ENCODE peak calls at places on chromosomes 7 and 10, in seven cellular contexts. M is body of pancreas; H is BE2C; A is mesothelial cell of epicardium; W is PC-9; S is CD4-positive, alpha-beta T cell; G is RWPE2. L is an unnamed sample.

GRCh38 chr7:117750612-117751563 is 122.4 kb downstream of the CTTNBP2 start:
- DNase-seq in W (no peak), G (no peak), A (no peak), S (no peak), M (no peak), H (no peak), L (no peak)

GRCh38 chr10:71631007-71631859 is 88.3 kb downstream of the C10orf105 start:
- DNase-seq in M (no peak), W (no peak), A (no peak), G (no peak), H (no peak), S (no peak), L (no peak)

GRCh38 chr10:15200626-15201025 is 32.1 kb upstream of the NMT2 start:
- DNase-seq in A (no peak), M (no peak), W (peak; percentile 14), G (no peak), H (no peak), S (no peak), L (no peak)

GRCh38 chr10:6044060-6044459 is 18.1 kb downstream of the IL2RA start:
- DNase-seq in H (no peak), S (no peak), W (no peak), M (no peak), G (no peak), A (no peak), L (no peak)

GRCh38 chr10:69583106-69583505 is 9.9 kb upstream of the NEUROG3 start:
- DNase-seq in H (no peak), A (no peak), M (no peak), G (no peak), W (no peak), S (no peak), L (no peak)

GRCh38 chr10:58177362-58177947 is 90.2 kb downstream of the IPMK start:
- DNase-seq in H (no peak), M (no peak), S (no peak), G (no peak), A (no peak), W (no peak), L (no peak)

GRCh38 chr10:93995182-93995581 is 1.5 kb downstream of the PLCE1 start:
- DNase-seq in H (no peak), S (no peak), M (no peak), G (no peak), W (no peak), A (no peak), L (no peak)

GRCh38 chr10:72263613-72264241 is 10.0 kb upstream of the DDIT4 start:
- DNase-seq in M (peak; percentile 95), A (no peak), H (peak; percentile 46), G (peak; percentile 88), S (peak; percentile 53), W (peak; percentile 83), L (no peak)

GRCh38 chr7:45347804-45348203 is 190.2 kb downstream of the RAMP3 start:
- DNase-seq in W (peak; percentile 23), H (peak; percentile 92), G (no peak), S (no peak), M (no peak), A (no peak), L (no peak)

GRCh38 chr7:111833461-111833860 is 271.2 kb upstream of the IMMP2L start:
- DNase-seq in H (no peak), M (no peak), W (no peak), S (no peak), G (no peak), A (no peak), L (no peak)

GRCh38 chr7:82677493-82677892 is 233.9 kb upstream of the CACNA2D1 start:
- DNase-seq in S (peak; percentile 31), M (no peak), G (no peak), H (peak; percentile 16), W (no peak), A (no peak), L (no peak)

GRCh38 chr7:94643771-94644545 is 12.0 kb downstream of the SGCE start:
- DNase-seq in H (no peak), G (no peak), A (no peak), M (no peak), S (no peak), W (peak; percentile 34), L (no peak)

GRCh38 chr10:48384699-48384982 is 78.2 kb downstream of the MAPK8 start:
- DNase-seq in S (no peak), A (no peak), M (no peak), H (peak; percentile 23), W (no peak), G (no peak), L (no peak)

GRCh38 chr7:19305698-19306097 is 160.5 kb upstream of the FERD3L start:
- DNase-seq in W (no peak), S (no peak), G (no peak), H (no peak), A (no peak), M (no peak), L (no peak)

GRCh38 chr10:80144302-80145131 is 12.0 kb downstream of the PLAC9 start:
- DNase-seq in M (peak; percentile 41), H (no peak), W (peak; percentile 77), S (peak; percentile 18), A (no peak), G (no peak), L (no peak)

GRCh38 chr7:102811942-102812678 is 63.3 kb downstream of the FAM185A start:
- DNase-seq in G (no peak), H (no peak), M (peak; percentile 27), S (no peak), W (no peak), A (no peak), L (no peak)

GRCh38 chr10:9681655-9682054 is 1336.0 kb upstream of the CELF2 start:
- DNase-seq in M (no peak), G (no peak), W (no peak), A (no peak), S (no peak), H (peak; percentile 14), L (no peak)

GRCh38 chr7:136685506-136685905 is 182.9 kb upstream of the CHRM2 start:
- DNase-seq in A (no peak), G (no peak), M (no peak), W (no peak), S (no peak), H (peak; percentile 8), L (no peak)

GRCh38 chr10:75034714-75035258 is 76.7 kb upstream of the SAMD8 start:
- DNase-seq in A (no peak), H (no peak), W (no peak), M (no peak), G (no peak), S (no peak), L (no peak)
- TF ChIP-seq CTCF in A (peak; percentile 33), H (no peak), W (no peak), M (no peak), G (no peak), S (no peak), L (no peak)

DNA sequence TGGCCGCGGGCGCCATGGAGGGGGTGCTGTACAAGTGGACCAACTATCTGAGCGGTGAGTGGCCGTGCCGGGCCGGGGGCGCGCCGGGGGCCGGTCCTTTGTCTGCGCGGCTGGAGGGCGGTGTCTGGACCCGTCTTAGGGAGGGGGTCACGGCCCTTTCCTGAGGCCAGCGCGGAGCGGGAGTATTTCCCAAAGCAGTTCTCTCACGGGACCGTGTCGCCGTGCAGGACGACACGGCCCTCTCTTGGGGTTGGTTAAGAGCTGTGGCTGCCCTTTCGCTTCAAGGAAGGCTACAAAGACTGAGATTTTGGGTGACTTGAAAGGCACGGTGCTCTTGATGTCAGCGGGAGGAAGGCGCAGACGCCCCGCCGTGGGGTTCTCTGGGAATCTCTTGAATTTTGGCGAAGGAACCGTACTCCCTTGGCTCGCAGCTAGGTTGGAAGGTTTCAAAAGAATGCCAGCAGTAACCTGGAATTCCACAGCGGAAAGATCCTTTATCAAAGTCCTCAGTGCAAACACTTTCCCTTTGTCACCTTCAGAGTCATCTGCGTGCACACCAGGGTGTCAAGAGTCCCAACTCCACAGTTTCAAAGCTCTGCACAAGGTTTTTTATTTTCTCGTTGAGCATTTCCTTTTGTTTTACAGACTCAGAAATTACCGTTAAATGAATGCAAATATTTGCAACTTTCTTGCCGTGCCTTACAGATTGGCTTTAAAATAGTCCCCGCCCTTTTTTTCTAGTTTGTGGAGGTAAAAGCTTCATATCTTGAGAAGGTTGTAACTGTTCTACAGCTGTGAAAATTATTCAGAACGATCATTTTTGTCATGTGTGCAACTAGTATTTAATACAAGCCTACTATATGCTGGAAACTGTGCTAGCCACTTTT is 780 bp downstream of the PLEKHA8 start:
- DNase-seq in G (peak; percentile 60), W (no peak), M (peak; percentile 45), A (peak; percentile 28), H (no peak), S (peak; percentile 13), L (no peak)
- TF ChIP-seq CTCF in G (no peak), W (no peak), M (no peak), A (no peak), H (no peak), S (no peak), L (no peak)

GRCh38 chr10:44173558-44173894 is 211.4 kb downstream of the CXCL12 start:
- DNase-seq in S (no peak), A (no peak), H (no peak), M (no peak), W (no peak), G (no peak), L (no peak)
- TF ChIP-seq CTCF in S (no peak), A (no peak), H (no peak), M (no peak), W (no peak), G (no peak), L (no peak)

DNA sequence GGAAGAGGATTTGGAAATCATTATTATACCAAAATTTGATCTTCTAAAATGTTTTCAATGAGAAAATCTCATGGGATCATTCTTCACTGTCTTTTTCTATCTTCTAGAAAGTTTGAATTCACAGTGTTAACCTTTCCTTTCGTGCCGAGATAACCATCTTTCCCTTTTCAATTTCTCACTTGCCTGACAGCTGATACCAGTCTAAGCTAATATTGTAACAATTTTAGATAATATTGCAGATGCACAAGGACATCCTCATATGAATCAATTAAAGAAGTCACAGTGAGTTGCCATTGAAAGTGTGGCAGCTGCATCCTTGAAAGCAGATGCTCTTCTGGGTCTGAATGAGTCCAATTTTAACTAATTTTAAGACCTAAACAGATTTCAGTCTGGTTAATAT is 139.6 kb upstream of the LRGUK start:
- DNase-seq in W (no peak), H (no peak), M (no peak), G (no peak), S (no peak), A (no peak), L (no peak)
- TF ChIP-seq CTCF in W (no peak), H (no peak), M (no peak), G (no peak), S (no peak), A (no peak), L (no peak)

DNA sequence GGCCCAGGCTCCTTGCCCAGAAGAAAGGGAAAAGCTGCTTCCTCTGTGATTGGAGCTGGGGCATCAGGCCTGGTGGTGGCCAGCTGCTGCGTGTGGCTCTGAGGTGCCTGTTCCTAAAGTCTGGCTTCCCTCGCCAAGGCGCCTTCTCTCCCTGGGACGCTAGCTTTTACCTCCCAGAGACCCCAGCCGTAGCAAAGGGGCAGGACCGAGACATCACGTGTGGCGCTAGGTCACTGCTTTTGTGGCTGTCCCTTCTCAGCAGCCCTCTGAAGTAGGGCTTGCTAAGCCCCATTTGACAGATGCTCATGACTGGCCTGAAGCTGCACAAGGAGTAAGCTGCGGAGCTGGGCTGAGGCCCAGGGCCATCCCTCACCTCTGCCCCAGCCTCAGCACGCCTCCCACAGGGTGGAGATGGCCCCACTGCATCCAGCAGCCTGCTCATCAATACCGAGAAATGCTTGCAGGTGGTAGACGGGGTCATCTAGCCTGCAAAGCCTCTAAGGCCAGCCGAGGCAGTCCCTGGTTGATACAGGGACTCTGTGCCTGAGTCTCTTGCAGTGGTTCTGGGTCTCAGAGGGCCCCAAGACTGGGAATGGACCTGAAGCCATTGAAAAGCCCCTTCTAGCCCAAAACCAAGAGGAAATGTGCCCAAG is 171.2 kb downstream of the LCOR start:
- DNase-seq in A (no peak), S (no peak), M (no peak), H (no peak), W (no peak), G (no peak), L (no peak)
- TF ChIP-seq CTCF in A (no peak), S (no peak), M (no peak), H (no peak), W (no peak), G (no peak), L (no peak)